ENCODE peak calls at places on chromosomes 12 and 14, in four cellular contexts. One of them, this sample, is unnamed.

GRCh38 chr12:95690861-95691635 is 99.5 kb downstream of the NTN4 start:
- DNase-seq in adipocyte: no peak
- DNase-seq in heart right ventricle: no peak
- DNase-seq in GM23338: no peak
- DNase-seq in this sample: no peak

GRCh38 chr14:77276295-77276935 is 5.4 kb upstream of the NGB start:
- DNase-seq in adipocyte: no peak
- DNase-seq in heart right ventricle: no peak
- DNase-seq in GM23338: no peak
- DNase-seq in this sample: no peak

GRCh38 chr12:115325858-115326257 is 641.9 kb upstream of the TBX3 start:
- DNase-seq in adipocyte: no peak
- DNase-seq in heart right ventricle: no peak
- DNase-seq in GM23338: no peak
- DNase-seq in this sample: no peak

GRCh38 chr12:29516431-29516875 is 19.0 kb upstream of the OVCH1 start:
- DNase-seq in adipocyte: peak; percentile 67
- DNase-seq in heart right ventricle: no peak
- DNase-seq in GM23338: no peak
- DNase-seq in this sample: no peak

GRCh38 chr14:75430106-75430505 is 2.3 kb downstream of the JDP2 start:
- DNase-seq in adipocyte: peak; percentile 82
- DNase-seq in heart right ventricle: no peak
- DNase-seq in GM23338: no peak
- DNase-seq in this sample: peak; percentile 44

GRCh38 chr14:52094871-52095270 is 26.0 kb upstream of the NID2 start:
- DNase-seq in adipocyte: peak; percentile 34
- DNase-seq in heart right ventricle: no peak
- DNase-seq in GM23338: no peak
- DNase-seq in this sample: no peak

GRCh38 chr12:94057262-94058151 is 90.9 kb upstream of the PLXNC1 start:
- DNase-seq in adipocyte: peak; percentile 68
- DNase-seq in heart right ventricle: no peak
- DNase-seq in GM23338: peak; percentile 18
- DNase-seq in this sample: no peak

GRCh38 chr14:32939254-32940065 is 781 bp downstream of the NPAS3 start:
- DNase-seq in adipocyte: peak; percentile 87
- DNase-seq in heart right ventricle: peak; percentile 82
- DNase-seq in GM23338: peak; percentile 84
- DNase-seq in this sample: peak; percentile 89

GRCh38 chr14:52131640-52132320 is 62.9 kb upstream of the NID2 start:
- DNase-seq in adipocyte: peak; percentile 98
- DNase-seq in heart right ventricle: peak; percentile 96
- DNase-seq in GM23338: peak; percentile 93
- DNase-seq in this sample: peak; percentile 62

GRCh38 chr14:21940887-21941855 is 267.6 kb upstream of the OR4E1 start:
- DNase-seq in adipocyte: no peak
- DNase-seq in heart right ventricle: no peak
- DNase-seq in GM23338: peak; percentile 70
- DNase-seq in this sample: no peak

GRCh38 chr14:21072102-21072501 is 2.0 kb downstream of the ARHGEF40 start:
- DNase-seq in adipocyte: peak; percentile 88
- DNase-seq in heart right ventricle: peak; percentile 61
- DNase-seq in GM23338: peak; percentile 30
- DNase-seq in this sample: no peak

GRCh38 chr14:76769636-76770292 is 8.5 kb downstream of the VASH1 start:
- DNase-seq in adipocyte: no peak
- DNase-seq in heart right ventricle: no peak
- DNase-seq in GM23338: no peak
- DNase-seq in this sample: peak; percentile 29

GRCh38 chr14:93974833-93975232 is 1.5 kb downstream of the ASB2 start:
- DNase-seq in adipocyte: no peak
- DNase-seq in heart right ventricle: peak; percentile 42
- DNase-seq in GM23338: no peak
- DNase-seq in this sample: peak; percentile 59

GRCh38 chr12:65586796-65587195 is 237.5 kb upstream of the HMGA2 start:
- DNase-seq in adipocyte: no peak
- DNase-seq in heart right ventricle: no peak
- DNase-seq in GM23338: no peak
- DNase-seq in this sample: no peak

GRCh38 chr14:98548071-98548686 is 723.8 kb downstream of the BCL11B start:
- DNase-seq in adipocyte: no peak
- DNase-seq in heart right ventricle: no peak
- DNase-seq in GM23338: no peak
- DNase-seq in this sample: no peak

GRCh38 chr12:114399664-114400211 is 6.2 kb downstream of the TBX5 start:
- DNase-seq in adipocyte: no peak
- DNase-seq in heart right ventricle: no peak
- DNase-seq in GM23338: peak; percentile 99
- DNase-seq in this sample: no peak

GRCh38 chr12:64685076-64685475 is 74.1 kb downstream of the GNS start:
- DNase-seq in adipocyte: no peak
- DNase-seq in heart right ventricle: no peak
- DNase-seq in GM23338: no peak
- DNase-seq in this sample: no peak

GRCh38 chr12:17954788-17955187 is 135.2 kb downstream of the RERGL start:
- DNase-seq in adipocyte: no peak
- DNase-seq in heart right ventricle: no peak
- DNase-seq in GM23338: peak; percentile 8
- DNase-seq in this sample: no peak

GRCh38 chr12:13362260-13362841 is 165.8 kb downstream of the EMP1 start:
- DNase-seq in adipocyte: peak; percentile 44
- DNase-seq in heart right ventricle: peak; percentile 34
- DNase-seq in GM23338: peak; percentile 89
- DNase-seq in this sample: peak; percentile 61

GRCh38 chr14:105485720-105486332 is 860 bp upstream of the CRIP1 start:
- DNase-seq in adipocyte: no peak
- DNase-seq in heart right ventricle: peak; percentile 58
- DNase-seq in GM23338: peak; percentile 92
- DNase-seq in this sample: peak; percentile 61

GRCh38 chr14:69580009-69580577 is 5.4 kb upstream of the CCDC177 start:
- DNase-seq in adipocyte: peak; percentile 30
- DNase-seq in heart right ventricle: no peak
- DNase-seq in GM23338: peak; percentile 88
- DNase-seq in this sample: no peak

GRCh38 chr12:54225666-54226065 is 36.9 kb upstream of the SMUG1 start:
- DNase-seq in adipocyte: no peak
- DNase-seq in heart right ventricle: no peak
- DNase-seq in GM23338: no peak
- DNase-seq in this sample: no peak

GRCh38 chr12:22054155-22054554 is 8.1 kb downstream of the CMAS start:
- DNase-seq in adipocyte: no peak
- DNase-seq in heart right ventricle: no peak
- DNase-seq in GM23338: no peak
- DNase-seq in this sample: no peak

GRCh38 chr12:94793191-94793595 is 142.8 kb upstream of the TMCC3 start:
- DNase-seq in adipocyte: peak; percentile 61
- DNase-seq in heart right ventricle: no peak
- DNase-seq in GM23338: peak; percentile 40
- DNase-seq in this sample: no peak

GRCh38 chr14:61476737-61477410 is 155.5 kb downstream of the PRKCH start:
- DNase-seq in adipocyte: peak; percentile 83
- DNase-seq in heart right ventricle: peak; percentile 72
- DNase-seq in GM23338: no peak
- DNase-seq in this sample: no peak

GRCh38 chr12:53340398-53340797 is 4.2 kb upstream of the SP7 start:
- DNase-seq in adipocyte: no peak
- DNase-seq in heart right ventricle: no peak
- DNase-seq in GM23338: no peak
- DNase-seq in this sample: no peak

GRCh38 chr14:71262466-71262865 is 355.2 kb downstream of the PCNX1 start:
- DNase-seq in adipocyte: no peak
- DNase-seq in heart right ventricle: no peak
- DNase-seq in GM23338: no peak
- DNase-seq in this sample: no peak